ENCODE peak calls at places on chromosomes 13 and 19, in ten cellular contexts. R is brain microvascular endothelial cell; O is neural progenitor cell; C is endothelial cell of umbilical vein; F is tibial nerve; X is progenitor cell of endocrine pancreas; Q is heart right ventricle; P is endodermal cell; V is fibroblast of mammary gland; U is activated CD8-positive, alpha-beta T cell treated with anti-CD3 and anti-CD28 coated beads for 36 hours. M is an unnamed sample.

GRCh38 chr19:8831832-8832131 is 322 bp downstream of the ZNF558 start:
- DNase-seq in R (no peak), O (no peak), C (no peak), F (no peak), X (no peak), Q (no peak), P (no peak), V (no peak), U (no peak), M (no peak)

GRCh38 chr19:36142046-36142445 is 2.2 kb downstream of the CAPNS1 start:
- DNase-seq in R (no peak), O (no peak), C (no peak), F (no peak), X (no peak), Q (no peak), P (no peak), V (no peak), U (no peak), M (no peak)

GRCh38 chr13:112783946-112784500 is 94.2 kb downstream of the ATP11A start:
- DNase-seq in R (no peak), O (no peak), C (no peak), F (no peak), X (no peak), Q (no peak), P (peak; percentile 54), V (no peak), U (no peak), M (no peak)

GRCh38 chr19:51921949-51922348 is 5.3 kb upstream of the ZNF613 start:
- DNase-seq in R (no peak), O (no peak), C (no peak), F (no peak), X (no peak), Q (no peak), P (peak; percentile 49), V (no peak), U (peak; percentile 8), M (no peak)

GRCh38 chr13:85653681-85654080 is 145.5 kb downstream of the SLITRK6 start:
- DNase-seq in R (no peak), O (no peak), C (no peak), F (no peak), X (no peak), Q (no peak), P (no peak), V (no peak), U (no peak), M (no peak)

GRCh38 chr19:46493236-46494114 is 2.2 kb downstream of the PNMA8B start:
- DNase-seq in R (no peak), O (peak; percentile 62), C (no peak), F (no peak), X (no peak), Q (peak; percentile 55), P (peak; percentile 82), V (no peak), U (peak; percentile 33), M (no peak)

GRCh38 chr13:98890920-98891319 is 86.9 kb downstream of the DOCK9 start:
- DNase-seq in R (no peak), O (no peak), C (peak; percentile 46), F (no peak), X (no peak), Q (no peak), P (peak; percentile 69), V (no peak), U (no peak), M (no peak)

GRCh38 chr13:30880151-30880551 is 25.9 kb upstream of the MEDAG start:
- DNase-seq in R (peak; percentile 16), O (no peak), C (no peak), F (no peak), X (no peak), Q (no peak), P (no peak), V (peak; percentile 92), U (no peak), M (no peak)

GRCh38 chr13:59368652-59369051 is 795.1 kb downstream of the DIAPH3 start:
- DNase-seq in R (no peak), O (no peak), C (no peak), F (no peak), X (no peak), Q (no peak), P (no peak), V (no peak), U (no peak), M (no peak)

GRCh38 chr13:59363950-59364349 is 799.8 kb downstream of the DIAPH3 start:
- DNase-seq in R (no peak), O (no peak), C (no peak), F (no peak), X (no peak), Q (no peak), P (no peak), V (no peak), U (no peak), M (no peak)

GRCh38 chr13:59360916-59361315 is 802.8 kb downstream of the DIAPH3 start:
- DNase-seq in R (no peak), O (no peak), C (no peak), F (no peak), X (no peak), Q (no peak), P (no peak), V (no peak), U (no peak), M (no peak)

GRCh38 chr13:59367467-59367866 is 796.3 kb downstream of the DIAPH3 start:
- DNase-seq in R (no peak), O (no peak), C (peak; percentile 21), F (no peak), X (no peak), Q (no peak), P (no peak), V (no peak), U (no peak), M (no peak)

GRCh38 chr13:59364508-59365187 is 799.1 kb downstream of the DIAPH3 start:
- DNase-seq in R (no peak), O (peak; percentile 24), C (no peak), F (no peak), X (no peak), Q (no peak), P (peak; percentile 75), V (no peak), U (no peak), M (no peak)
- TF ChIP-seq CTCF in R (no peak), O (peak; percentile 23), C (no peak), F (no peak), X (peak; percentile 34), Q (no peak), P (peak; percentile 65), V (no peak), U (no peak), M (no peak)

GRCh38 chr13:52949044-52949443 is 79.6 kb upstream of the OLFM4 start:
- DNase-seq in R (no peak), O (no peak), C (no peak), F (no peak), X (no peak), Q (no peak), P (no peak), V (no peak), U (no peak), M (no peak)
- TF ChIP-seq CTCF in R (no peak), O (no peak), C (no peak), F (no peak), X (no peak), Q (no peak), P (peak; percentile 18), V (no peak), U (no peak), M (no peak)

DNA sequence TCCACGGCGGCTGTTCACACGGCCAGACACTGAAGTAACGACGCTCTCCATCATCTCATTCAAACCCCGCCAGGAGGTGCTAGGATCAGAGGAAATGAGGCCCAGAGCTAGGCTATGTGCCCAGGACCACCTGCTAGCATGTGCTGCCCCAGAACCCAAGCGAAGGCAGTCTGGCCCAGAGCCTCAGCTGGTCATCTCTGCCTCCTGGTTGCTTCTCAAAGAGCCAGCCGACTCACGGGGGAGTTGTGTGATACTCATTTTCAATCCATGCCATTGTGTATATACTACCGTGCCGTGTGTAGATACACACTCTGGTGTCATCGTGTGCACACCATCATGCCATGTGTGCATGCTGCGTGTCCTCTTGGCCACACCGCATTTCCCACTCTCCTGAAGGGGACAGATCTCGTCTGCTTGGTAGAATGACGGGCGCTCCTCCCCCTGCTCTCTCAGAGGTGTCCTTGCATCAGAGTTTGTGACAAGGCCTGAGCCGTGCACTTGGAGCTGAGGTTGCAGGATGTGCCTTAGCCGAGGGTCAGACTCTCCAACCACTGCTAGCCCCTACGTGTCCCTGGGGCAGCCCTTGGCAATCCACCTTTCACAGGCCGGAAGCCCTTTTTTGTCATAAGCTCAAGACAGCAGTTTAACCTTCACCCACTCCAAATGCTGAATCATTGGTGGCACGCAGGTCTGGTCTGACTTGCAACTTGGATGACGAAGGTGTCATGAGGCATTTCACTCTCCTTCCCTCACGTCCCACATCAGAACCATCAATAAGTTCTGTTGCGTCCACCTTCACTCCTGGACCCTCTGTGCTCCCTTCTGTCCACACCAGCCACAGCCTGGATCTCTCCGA is 130.4 kb downstream of the CRYL1 start:
- DNase-seq in R (no peak), O (no peak), C (no peak), F (no peak), X (no peak), Q (no peak), P (peak; percentile 36), V (no peak), U (no peak), M (no peak)
- TF ChIP-seq CTCF in R (no peak), O (no peak), C (no peak), F (no peak), X (no peak), Q (no peak), P (no peak), V (no peak), U (no peak), M (no peak)

DNA sequence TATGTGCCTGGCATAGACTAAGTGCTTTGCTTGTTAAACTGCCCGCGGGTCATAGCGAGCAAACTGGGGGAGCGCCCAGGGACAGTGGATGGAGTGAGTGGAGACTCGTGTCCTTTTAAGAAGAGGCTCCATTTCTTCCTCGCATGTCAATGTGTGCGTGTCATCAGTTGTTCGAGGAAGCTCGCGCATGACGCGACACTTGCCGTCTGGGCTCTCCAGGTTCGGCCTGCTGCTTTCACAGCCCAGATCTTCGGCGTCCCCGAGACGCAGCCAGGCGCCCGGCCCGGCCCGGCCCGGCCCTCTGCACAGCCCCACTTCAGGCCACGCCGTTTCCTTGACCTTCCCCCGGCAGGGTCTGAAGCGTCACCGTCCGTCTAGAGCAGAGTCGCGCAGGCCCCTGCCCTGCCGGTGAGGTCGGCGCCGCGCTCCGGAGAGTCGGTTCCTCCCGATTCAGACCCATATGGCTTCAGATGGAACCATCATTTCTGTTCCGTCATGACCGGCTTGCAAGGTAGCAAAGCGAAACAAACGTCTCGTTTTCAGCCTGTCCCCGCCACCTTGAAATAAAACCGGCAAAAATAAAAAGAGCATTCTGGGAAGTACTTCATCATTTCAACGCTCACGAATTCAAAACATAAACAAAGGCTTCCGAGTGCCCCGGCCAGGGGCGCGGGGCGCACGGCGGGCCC is 604 bp upstream of the ARHGEF7 start:
- DNase-seq in R (peak; percentile 31), O (peak; percentile 53), C (peak; percentile 32), F (peak; percentile 17), X (peak; percentile 37), Q (peak; percentile 60), P (peak; percentile 81), V (peak; percentile 47), U (peak; percentile 29), M (no peak)
- TF ChIP-seq CTCF in R (no peak), O (no peak), C (no peak), F (no peak), X (no peak), Q (no peak), P (no peak), V (no peak), U (no peak), M (no peak)